ENCODE peak calls at places on chromosomes 11 and 22, in nine cellular contexts. One of them, this sample, is unnamed.

GRCh38 chr11:120425527-120425926 is 86.0 kb upstream of the GRIK4 start:
- DNase-seq in cardiac fibroblast: no peak
- DNase-seq in HFFc6: no peak
- DNase-seq in GM23338: no peak
- DNase-seq in fibroblast of lung: no peak
- DNase-seq in AG04450: no peak
- DNase-seq in IMR-90: no peak
- DNase-seq in MCF 10A: no peak
- DNase-seq in neural crest cell: no peak
- DNase-seq in this sample: no peak

GRCh38 chr11:12862761-12863469 is 146.2 kb upstream of the RASSF10 start:
- DNase-seq in cardiac fibroblast: peak; percentile 77
- DNase-seq in HFFc6: peak; percentile 84
- DNase-seq in GM23338: peak; percentile 92
- DNase-seq in fibroblast of lung: peak; percentile 91
- DNase-seq in AG04450: peak; percentile 73
- DNase-seq in IMR-90: peak; percentile 85
- DNase-seq in MCF 10A: no peak
- DNase-seq in neural crest cell: peak; percentile 47
- DNase-seq in this sample: no peak

GRCh38 chr11:121082670-121083069 is 18.4 kb upstream of the TECTA start:
- DNase-seq in cardiac fibroblast: peak; percentile 14
- DNase-seq in HFFc6: no peak
- DNase-seq in GM23338: peak; percentile 81
- DNase-seq in fibroblast of lung: peak; percentile 12
- DNase-seq in AG04450: no peak
- DNase-seq in IMR-90: peak; percentile 16
- DNase-seq in MCF 10A: peak; percentile 23
- DNase-seq in neural crest cell: peak; percentile 24
- DNase-seq in this sample: no peak

GRCh38 chr11:48116843-48117242 is 99.8 kb upstream of the OR4B1 start:
- DNase-seq in cardiac fibroblast: peak; percentile 55
- DNase-seq in HFFc6: no peak
- DNase-seq in GM23338: peak; percentile 59
- DNase-seq in fibroblast of lung: no peak
- DNase-seq in AG04450: no peak
- DNase-seq in IMR-90: no peak
- DNase-seq in MCF 10A: peak; percentile 36
- DNase-seq in neural crest cell: no peak
- DNase-seq in this sample: no peak

GRCh38 chr11:73157141-73158010 is 15.3 kb upstream of the FCHSD2 start:
- DNase-seq in cardiac fibroblast: peak; percentile 71
- DNase-seq in HFFc6: peak; percentile 89
- DNase-seq in GM23338: no peak
- DNase-seq in fibroblast of lung: peak; percentile 65
- DNase-seq in AG04450: peak; percentile 61
- DNase-seq in IMR-90: peak; percentile 81
- DNase-seq in MCF 10A: peak; percentile 18
- DNase-seq in neural crest cell: no peak
- DNase-seq in this sample: no peak

GRCh38 chr11:74157169-74157568 is 13.6 kb downstream of the C2CD3 start:
- DNase-seq in cardiac fibroblast: peak; percentile 45
- DNase-seq in HFFc6: no peak
- DNase-seq in GM23338: no peak
- DNase-seq in fibroblast of lung: peak; percentile 44
- DNase-seq in AG04450: no peak
- DNase-seq in IMR-90: peak; percentile 55
- DNase-seq in MCF 10A: no peak
- DNase-seq in neural crest cell: no peak
- DNase-seq in this sample: no peak

GRCh38 chr22:30730351-30730750 is 35.7 kb downstream of the OSBP2 start:
- DNase-seq in cardiac fibroblast: no peak
- DNase-seq in HFFc6: no peak
- DNase-seq in GM23338: no peak
- DNase-seq in fibroblast of lung: no peak
- DNase-seq in AG04450: no peak
- DNase-seq in IMR-90: peak; percentile 64
- DNase-seq in MCF 10A: no peak
- DNase-seq in neural crest cell: no peak
- DNase-seq in this sample: no peak

GRCh38 chr11:118931576-118931975 is 5.8 kb upstream of the BCL9L start:
- DNase-seq in cardiac fibroblast: no peak
- DNase-seq in HFFc6: no peak
- DNase-seq in GM23338: no peak
- DNase-seq in fibroblast of lung: no peak
- DNase-seq in AG04450: no peak
- DNase-seq in IMR-90: no peak
- DNase-seq in MCF 10A: no peak
- DNase-seq in neural crest cell: no peak
- DNase-seq in this sample: no peak

GRCh38 chr11:65478411-65479183 is 20.2 kb upstream of the MALAT1 start:
- DNase-seq in cardiac fibroblast: peak; percentile 68
- DNase-seq in HFFc6: no peak
- DNase-seq in GM23338: no peak
- DNase-seq in fibroblast of lung: peak; percentile 53
- DNase-seq in AG04450: no peak
- DNase-seq in IMR-90: peak; percentile 73
- DNase-seq in MCF 10A: no peak
- DNase-seq in neural crest cell: no peak
- DNase-seq in this sample: no peak

GRCh38 chr22:48943567-48944432 is 883.9 kb downstream of the BRD1 start:
- DNase-seq in cardiac fibroblast: no peak
- DNase-seq in HFFc6: no peak
- DNase-seq in GM23338: no peak
- DNase-seq in fibroblast of lung: no peak
- DNase-seq in AG04450: no peak
- DNase-seq in IMR-90: no peak
- DNase-seq in MCF 10A: no peak
- DNase-seq in neural crest cell: peak; percentile 40
- DNase-seq in this sample: peak; percentile 9

GRCh38 chr11:122101625-122102291 is 14.3 kb downstream of the BLID start:
- DNase-seq in cardiac fibroblast: peak; percentile 81
- DNase-seq in HFFc6: peak; percentile 88
- DNase-seq in GM23338: peak; percentile 87
- DNase-seq in fibroblast of lung: peak; percentile 91
- DNase-seq in AG04450: peak; percentile 53
- DNase-seq in IMR-90: peak; percentile 85
- DNase-seq in MCF 10A: peak; percentile 85
- DNase-seq in neural crest cell: peak; percentile 57
- DNase-seq in this sample: no peak

GRCh38 chr11:92489831-92490399 is 265.3 kb downstream of the FAT3 start:
- DNase-seq in cardiac fibroblast: no peak
- DNase-seq in HFFc6: no peak
- DNase-seq in GM23338: no peak
- DNase-seq in fibroblast of lung: no peak
- DNase-seq in AG04450: no peak
- DNase-seq in IMR-90: no peak
- DNase-seq in MCF 10A: no peak
- DNase-seq in neural crest cell: no peak
- DNase-seq in this sample: no peak

GRCh38 chr11:100674212-100674611 is 12.9 kb upstream of the ARHGAP42 start:
- DNase-seq in cardiac fibroblast: peak; percentile 78
- DNase-seq in HFFc6: no peak
- DNase-seq in GM23338: no peak
- DNase-seq in fibroblast of lung: peak; percentile 93
- DNase-seq in AG04450: peak; percentile 69
- DNase-seq in IMR-90: peak; percentile 98
- DNase-seq in MCF 10A: no peak
- DNase-seq in neural crest cell: no peak
- DNase-seq in this sample: no peak

GRCh38 chr22:49807780-49808708 is 19.6 kb downstream of the BRD1 start:
- DNase-seq in cardiac fibroblast: no peak
- DNase-seq in HFFc6: no peak
- DNase-seq in GM23338: no peak
- DNase-seq in fibroblast of lung: no peak
- DNase-seq in AG04450: no peak
- DNase-seq in IMR-90: no peak
- DNase-seq in MCF 10A: no peak
- DNase-seq in neural crest cell: no peak
- DNase-seq in this sample: no peak

GRCh38 chr11:46380340-46381045 is 976 bp upstream of the MDK start:
- DNase-seq in cardiac fibroblast: peak; percentile 33
- DNase-seq in HFFc6: no peak
- DNase-seq in GM23338: peak; percentile 90
- DNase-seq in fibroblast of lung: peak; percentile 26
- DNase-seq in AG04450: no peak
- DNase-seq in IMR-90: no peak
- DNase-seq in MCF 10A: peak; percentile 50
- DNase-seq in neural crest cell: peak; percentile 70
- DNase-seq in this sample: no peak

GRCh38 chr11:86931965-86932332 is 23.2 kb downstream of the FZD4 start:
- DNase-seq in cardiac fibroblast: peak; percentile 75
- DNase-seq in HFFc6: peak; percentile 72
- DNase-seq in GM23338: no peak
- DNase-seq in fibroblast of lung: peak; percentile 57
- DNase-seq in AG04450: no peak
- DNase-seq in IMR-90: peak; percentile 62
- DNase-seq in MCF 10A: peak; percentile 61
- DNase-seq in neural crest cell: no peak
- DNase-seq in this sample: no peak

GRCh38 chr11:111761056-111761455 is 5.1 kb downstream of the PPP2R1B start:
- DNase-seq in cardiac fibroblast: no peak
- DNase-seq in HFFc6: no peak
- DNase-seq in GM23338: no peak
- DNase-seq in fibroblast of lung: peak; percentile 26
- DNase-seq in AG04450: no peak
- DNase-seq in IMR-90: no peak
- DNase-seq in MCF 10A: no peak
- DNase-seq in neural crest cell: no peak
- DNase-seq in this sample: no peak
- TF ChIP-seq CTCF in cardiac fibroblast: no peak
- TF ChIP-seq CTCF in HFFc6: no peak
- TF ChIP-seq CTCF in GM23338: no peak
- TF ChIP-seq CTCF in fibroblast of lung: no peak
- TF ChIP-seq CTCF in AG04450: no peak
- TF ChIP-seq CTCF in IMR-90: no peak
- TF ChIP-seq CTCF in MCF 10A: no peak
- TF ChIP-seq CTCF in neural crest cell: no peak
- TF ChIP-seq CTCF in this sample: no peak

GRCh38 chr11:131866535-131867400 is 496.4 kb downstream of the NTM start:
- DNase-seq in cardiac fibroblast: no peak
- DNase-seq in HFFc6: no peak
- DNase-seq in GM23338: peak; percentile 49
- DNase-seq in fibroblast of lung: no peak
- DNase-seq in AG04450: no peak
- DNase-seq in IMR-90: no peak
- DNase-seq in MCF 10A: no peak
- DNase-seq in neural crest cell: no peak
- DNase-seq in this sample: no peak
- TF ChIP-seq CTCF in cardiac fibroblast: no peak
- TF ChIP-seq CTCF in HFFc6: peak; percentile 72
- TF ChIP-seq CTCF in GM23338: peak; percentile 59
- TF ChIP-seq CTCF in fibroblast of lung: peak; percentile 7
- TF ChIP-seq CTCF in AG04450: no peak
- TF ChIP-seq CTCF in IMR-90: peak; percentile 22
- TF ChIP-seq CTCF in MCF 10A: no peak
- TF ChIP-seq CTCF in neural crest cell: peak; percentile 34
- TF ChIP-seq CTCF in this sample: no peak

DNA sequence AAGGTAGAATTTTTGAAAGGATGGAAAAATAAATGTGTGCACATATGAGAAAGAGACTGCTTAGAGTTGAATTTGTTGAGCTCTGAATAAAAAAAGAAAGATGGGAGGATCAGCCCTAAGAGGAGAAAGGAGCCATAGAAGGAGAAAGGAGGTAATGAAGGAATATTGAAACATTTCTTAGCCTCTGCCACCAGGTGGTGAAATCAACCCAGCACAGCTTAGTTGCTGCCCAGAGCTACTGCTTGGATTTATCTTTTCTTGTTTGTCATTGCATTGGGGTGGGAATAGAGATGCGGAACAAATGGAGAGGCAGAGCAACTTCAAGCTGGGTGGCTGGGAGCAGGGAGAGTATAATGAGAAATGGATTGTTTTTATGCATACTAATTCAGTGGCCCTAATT is 80.4 kb downstream of the SERGEF start:
- DNase-seq in cardiac fibroblast: no peak
- DNase-seq in HFFc6: no peak
- DNase-seq in GM23338: peak; percentile 70
- DNase-seq in fibroblast of lung: no peak
- DNase-seq in AG04450: no peak
- DNase-seq in IMR-90: no peak
- DNase-seq in MCF 10A: no peak
- DNase-seq in neural crest cell: no peak
- DNase-seq in this sample: no peak
- TF ChIP-seq CTCF in cardiac fibroblast: no peak
- TF ChIP-seq CTCF in HFFc6: no peak
- TF ChIP-seq CTCF in GM23338: peak; percentile 56
- TF ChIP-seq CTCF in fibroblast of lung: no peak
- TF ChIP-seq CTCF in AG04450: peak; percentile 8
- TF ChIP-seq CTCF in IMR-90: no peak
- TF ChIP-seq CTCF in MCF 10A: no peak
- TF ChIP-seq CTCF in neural crest cell: peak; percentile 29
- TF ChIP-seq CTCF in this sample: no peak

GRCh38 chr11:75532200-75532972 is 6.6 kb upstream of the GDPD5 start:
- DNase-seq in cardiac fibroblast: peak; percentile 72
- DNase-seq in HFFc6: peak; percentile 38
- DNase-seq in GM23338: peak; percentile 87
- DNase-seq in fibroblast of lung: peak; percentile 51
- DNase-seq in AG04450: no peak
- DNase-seq in IMR-90: peak; percentile 41
- DNase-seq in MCF 10A: peak; percentile 80
- DNase-seq in neural crest cell: peak; percentile 86
- DNase-seq in this sample: peak; percentile 77
- TF ChIP-seq CTCF in cardiac fibroblast: peak; percentile 78
- TF ChIP-seq CTCF in HFFc6: peak; percentile 98
- TF ChIP-seq CTCF in GM23338: peak; percentile 92
- TF ChIP-seq CTCF in fibroblast of lung: peak; percentile 86
- TF ChIP-seq CTCF in AG04450: peak; percentile 89
- TF ChIP-seq CTCF in IMR-90: peak; percentile 89
- TF ChIP-seq CTCF in MCF 10A: peak; percentile 87
- TF ChIP-seq CTCF in neural crest cell: peak; percentile 99
- TF ChIP-seq CTCF in this sample: peak; percentile 97

GRCh38 chr11:82174610-82175009 is 559.1 kb downstream of the FAM181B start:
- DNase-seq in cardiac fibroblast: no peak
- DNase-seq in HFFc6: no peak
- DNase-seq in GM23338: peak; percentile 73
- DNase-seq in fibroblast of lung: no peak
- DNase-seq in AG04450: no peak
- DNase-seq in IMR-90: no peak
- DNase-seq in MCF 10A: peak; percentile 19
- DNase-seq in neural crest cell: no peak
- DNase-seq in this sample: no peak
- TF ChIP-seq CTCF in cardiac fibroblast: peak; percentile 31
- TF ChIP-seq CTCF in HFFc6: peak; percentile 53
- TF ChIP-seq CTCF in GM23338: peak; percentile 74
- TF ChIP-seq CTCF in fibroblast of lung: no peak
- TF ChIP-seq CTCF in AG04450: peak; percentile 17
- TF ChIP-seq CTCF in IMR-90: no peak
- TF ChIP-seq CTCF in MCF 10A: peak; percentile 11
- TF ChIP-seq CTCF in neural crest cell: peak; percentile 60
- TF ChIP-seq CTCF in this sample: no peak

GRCh38 chr11:35082322-35083180 is 56.4 kb upstream of the CD44 start:
- DNase-seq in cardiac fibroblast: peak; percentile 85
- DNase-seq in HFFc6: peak; percentile 85
- DNase-seq in GM23338: peak; percentile 50
- DNase-seq in fibroblast of lung: peak; percentile 60
- DNase-seq in AG04450: no peak
- DNase-seq in IMR-90: peak; percentile 83
- DNase-seq in MCF 10A: peak; percentile 86
- DNase-seq in neural crest cell: no peak
- DNase-seq in this sample: peak; percentile 69
- TF ChIP-seq CTCF in cardiac fibroblast: peak; percentile 3
- TF ChIP-seq CTCF in HFFc6: peak; percentile 6
- TF ChIP-seq CTCF in GM23338: no peak
- TF ChIP-seq CTCF in fibroblast of lung: no peak
- TF ChIP-seq CTCF in AG04450: no peak
- TF ChIP-seq CTCF in IMR-90: no peak
- TF ChIP-seq CTCF in MCF 10A: no peak
- TF ChIP-seq CTCF in neural crest cell: no peak
- TF ChIP-seq CTCF in this sample: no peak

This sample was measured in natural killer cell.